ENCODE peak calls at places on chromosomes 13 and 19, in seven cellular contexts. V, N, E, M, X, F and R are unnamed samples.

GRCh38 chr13:108981407-108981806 is 352.0 kb downstream of the MYO16 start:
- DNase-seq in E (no peak), N (no peak), M (no peak), F (no peak), V (no peak), X (no peak), R (no peak)

GRCh38 chr19:28316464-28316863 is 896.5 kb downstream of the UQCRFS1 start:
- DNase-seq in N (no peak), F (no peak), X (no peak), M (no peak), E (no peak), V (no peak), R (no peak)

GRCh38 chr19:10927691-10928562 is 512 bp downstream of the YIPF2 start:
- DNase-seq in X (peak), V (no peak), E (no peak), M (peak), F (no peak), N (no peak), R (no peak)

GRCh38 chr19:3968556-3969434 is 2.1 kb downstream of the DAPK3 start:
- DNase-seq in M (peak), N (no peak), E (no peak), V (no peak), F (peak), X (peak), R (no peak)

GRCh38 chr13:95834134-95834765 is 157.3 kb downstream of the DNAJC3 start:
- DNase-seq in F (peak), M (peak), V (peak), E (peak), N (peak), X (peak), R (no peak)

GRCh38 chr19:46423194-46423593 is 5.5 kb downstream of the PNMA8C start:
- DNase-seq in F (no peak), M (no peak), V (no peak), N (no peak), X (no peak), E (no peak), R (no peak)

GRCh38 chr13:112693831-112694497 is 4.1 kb downstream of the ATP11A start:
- DNase-seq in X (peak), F (peak), V (no peak), N (no peak), M (peak), E (no peak), R (no peak)

GRCh38 chr13:44718467-44718866 is 142.3 kb upstream of the TSC22D1 start:
- DNase-seq in X (no peak), E (no peak), M (no peak), F (no peak), N (no peak), V (no peak), R (no peak)

GRCh38 chr19:10979950-10980349 is 19.1 kb downstream of the SMARCA4 start:
- DNase-seq in N (no peak), E (no peak), M (no peak), F (no peak), X (no peak), V (no peak), R (no peak)

GRCh38 chr13:26037302-26037701 is 14.5 kb downstream of the SHISA2 start:
- DNase-seq in X (no peak), F (no peak), N (no peak), V (no peak), E (no peak), M (no peak), R (no peak)

GRCh38 chr13:51923983-51924539 is 62.3 kb downstream of the CCDC70 start:
- DNase-seq in X (no peak), M (no peak), N (no peak), V (no peak), F (no peak), E (no peak), R (no peak)
- TF ChIP-seq CTCF in X (peak), M (peak), N (no peak), V (no peak), F (peak), E (no peak), R (peak)

DNA sequence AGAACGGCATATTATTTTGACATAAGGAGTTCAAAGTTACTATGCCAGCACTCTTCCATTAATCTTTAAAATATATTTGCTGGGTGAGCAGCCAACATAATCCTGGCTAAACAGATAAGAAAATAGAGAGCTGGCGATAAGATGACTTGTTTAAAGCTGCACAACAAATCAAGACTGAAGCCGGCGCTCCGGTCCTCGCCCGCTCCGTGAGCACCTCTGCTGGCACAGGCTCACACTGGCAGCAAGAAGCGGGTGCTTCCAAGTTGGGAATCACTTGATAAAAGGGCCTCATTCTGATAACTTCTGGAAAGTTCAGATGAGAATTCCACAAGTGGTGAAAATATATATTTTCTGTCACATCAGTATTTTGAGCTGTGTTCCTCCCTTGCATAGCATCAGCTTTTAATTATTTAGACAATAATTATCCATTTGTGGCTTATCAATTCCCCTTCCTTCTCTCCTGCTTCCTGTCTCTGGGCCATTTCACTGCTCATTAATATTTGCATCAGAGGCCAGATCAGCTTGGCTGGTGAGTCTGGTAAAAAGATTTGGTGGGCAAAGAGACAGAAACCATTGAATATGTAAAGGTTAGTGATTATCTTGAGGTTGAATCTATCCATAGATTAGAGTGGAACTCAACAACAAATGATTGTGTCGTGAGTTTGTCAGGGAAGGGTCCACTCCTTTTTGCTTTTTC is 205.3 kb downstream of the MZT1 start:
- DNase-seq in V (no peak), N (no peak), E (no peak), X (no peak), M (no peak), F (no peak), R (no peak)
- TF ChIP-seq CTCF in V (no peak), N (no peak), E (no peak), X (no peak), M (no peak), F (no peak), R (no peak)

DNA sequence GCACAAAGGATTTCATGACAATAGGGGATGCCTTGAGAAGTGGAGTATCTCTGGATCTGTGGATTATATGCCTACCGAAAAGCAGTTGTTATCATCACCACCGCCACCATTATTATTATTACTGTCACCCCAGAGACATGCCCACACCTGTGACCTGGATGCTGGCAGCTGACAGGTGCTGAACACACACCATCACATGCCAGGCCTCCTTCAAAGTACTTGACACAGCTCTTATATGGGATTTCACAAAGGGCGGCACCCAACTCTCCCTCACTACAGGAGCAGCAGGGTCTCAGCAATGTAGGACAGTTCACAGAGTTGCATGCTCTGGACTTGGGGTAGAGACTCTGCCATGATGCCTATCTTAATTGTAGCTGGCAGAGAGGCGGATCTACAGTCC is 5.6 kb upstream of the GPR42 start:
- DNase-seq in N (no peak), M (no peak), F (no peak), E (no peak), X (no peak), V (no peak), R (no peak)
- TF ChIP-seq CTCF in N (no peak), M (no peak), F (no peak), E (no peak), X (no peak), V (no peak), R (no peak)

DNA sequence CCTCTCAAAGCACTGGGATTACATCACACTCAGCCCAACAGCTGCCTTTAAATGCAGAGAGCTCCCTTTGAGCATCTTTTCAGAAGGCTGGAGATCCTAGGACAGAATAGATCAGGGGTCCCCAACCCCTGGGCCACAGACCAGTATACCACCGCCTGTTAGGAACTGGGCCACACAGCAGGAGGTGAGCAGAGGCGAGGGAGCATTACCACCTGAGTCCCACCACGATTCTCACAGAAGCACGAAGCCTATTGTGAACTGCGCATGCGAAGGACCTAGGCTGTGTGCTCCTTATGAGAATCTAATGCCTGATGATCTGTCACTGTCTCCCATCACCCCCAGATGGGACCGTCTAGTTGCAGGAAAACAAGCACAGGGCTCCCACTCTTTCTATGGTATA is 2.2 kb upstream of the WTIP start:
- DNase-seq in E (no peak), V (no peak), F (no peak), M (no peak), N (no peak), X (no peak), R (no peak)
- TF ChIP-seq CTCF in E (no peak), V (no peak), F (no peak), M (no peak), N (no peak), X (no peak), R (no peak)

GRCh38 chr13:39655569-39656324 is at the start of gene COG6:
- DNase-seq in X (peak), N (peak), F (peak), E (peak), M (peak), V (peak), R (peak)
- TF ChIP-seq CTCF in X (no peak), N (no peak), F (no peak), E (peak), M (no peak), V (no peak), R (peak)

GRCh38 chr19:2623743-2624142 is 78.8 kb downstream of the GNG7 start:
- DNase-seq in F (no peak), E (no peak), M (no peak), V (no peak), X (no peak), N (no peak), R (no peak)

GRCh38 chr19:2627855-2628254 is 74.6 kb downstream of the GNG7 start:
- DNase-seq in N (no peak), F (no peak), X (peak), M (peak), E (no peak), V (no peak), R (no peak)

GRCh38 chr19:2625434-2625833 is 77.1 kb downstream of the GNG7 start:
- DNase-seq in E (no peak), V (no peak), F (no peak), X (no peak), N (no peak), M (no peak), R (no peak)

GRCh38 chr19:2627319-2627829 is 75.1 kb downstream of the GNG7 start:
- DNase-seq in X (peak), M (peak), F (peak), V (peak), E (no peak), N (peak), R (no peak)

GRCh38 chr19:2624537-2625091 is 77.9 kb downstream of the GNG7 start:
- DNase-seq in V (no peak), N (peak), F (no peak), E (no peak), X (no peak), M (no peak), R (no peak)
- TF ChIP-seq CTCF in V (no peak), N (no peak), F (no peak), E (no peak), X (no peak), M (no peak), R (peak)

DNA sequence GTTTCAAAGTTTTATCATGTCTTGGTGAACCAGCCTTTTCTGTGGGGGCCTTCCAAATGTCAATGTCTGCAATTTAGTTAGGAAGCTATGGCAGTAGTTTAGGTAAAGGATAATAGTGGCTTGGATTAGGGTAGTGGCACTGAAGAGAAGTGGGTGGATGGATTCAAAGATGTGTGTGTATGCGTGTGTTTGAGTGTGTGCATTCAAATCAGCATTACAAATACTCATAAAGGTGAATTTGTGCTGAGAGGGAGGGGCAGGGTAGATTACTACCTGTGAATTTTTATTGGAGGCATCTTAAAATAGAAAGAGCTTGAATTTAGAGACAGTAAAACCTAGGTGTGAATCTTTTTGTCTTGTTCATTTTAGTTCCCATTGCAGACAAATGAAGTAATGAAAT is 16.9 kb downstream of the NDFIP2 start:
- DNase-seq in M (no peak), E (no peak), N (no peak), X (no peak), F (no peak), V (no peak), R (no peak)
- TF ChIP-seq CTCF in M (no peak), E (no peak), N (no peak), X (no peak), F (no peak), V (no peak), R (no peak)

GRCh38 chr13:43376596-43376995 is 353.2 kb downstream of the DNAJC15 start:
- DNase-seq in M (no peak), E (no peak), X (no peak), F (no peak), N (no peak), V (no peak), R (no peak)
- TF ChIP-seq CTCF in M (no peak), E (no peak), X (no peak), F (no peak), N (no peak), V (no peak), R (no peak)